ENCODE peak calls at places on chromosome 4, in six cellular contexts. Y, E, I, M, R and P are unnamed samples. For H3K4me1, the result is how much of the 10 kb centered on the place peaks cover.

GRCh38 chr4:169185133-169185956 is 85.4 kb downstream of the SH3RF1 start:
- ATAC-seq in Y (no peak), E (no peak), I (no peak), M (no peak), R (peak), P (no peak)

GRCh38 chr4:186669159-186669720 is 54.4 kb downstream of the FAT1 start:
- ATAC-seq in Y (peak), E (no peak), I (peak), M (no peak), R (no peak), P (peak)

GRCh38 chr4:13601060-13601459 is 26.5 kb downstream of the BOD1L1 start:
- ATAC-seq in Y (no peak), E (no peak), I (no peak), M (peak), R (no peak), P (no peak)

GRCh38 chr4:5962416-5962815 is 55.8 kb downstream of the C4orf50 start:
- ATAC-seq in Y (no peak), E (no peak), I (no peak), M (no peak), R (no peak), P (no peak)

GRCh38 chr4:53541577-53542206 is 49.6 kb downstream of the LNX1 start:
- ATAC-seq in Y (no peak), E (no peak), I (no peak), M (peak), R (no peak), P (peak)

GRCh38 chr4:184816962-184817361 is 8.8 kb downstream of the ACSL1 start:
- ATAC-seq in Y (no peak), E (no peak), I (no peak), M (peak), R (no peak), P (no peak)

GRCh38 chr4:131098976-131099375 is 2003.0 kb downstream of the C4orf33 start:
- ATAC-seq in Y (no peak), E (no peak), I (no peak), M (no peak), R (no peak), P (no peak)

GRCh38 chr4:23373269-23373668 is 516.6 kb downstream of the PPARGC1A start:
- ATAC-seq in Y (no peak), E (no peak), I (peak), M (no peak), R (peak), P (no peak)

GRCh38 chr4:150389896-150390530 is 191.9 kb upstream of the MAB21L2 start:
- ATAC-seq in Y (no peak), E (no peak), I (peak), M (no peak), R (no peak), P (no peak)

GRCh38 chr4:24067781-24068193 is 177.9 kb upstream of the PPARGC1A start:
- ATAC-seq in Y (no peak), E (no peak), I (no peak), M (no peak), R (no peak), P (no peak)

GRCh38 chr4:101201421-101201820 is 145.9 kb downstream of the PPP3CA start:
- ATAC-seq in Y (no peak), E (peak), I (no peak), M (no peak), R (no peak), P (no peak)

GRCh38 chr4:103091601-103092223 is 7.9 kb downstream of the BDH2 start:
- ATAC-seq in Y (peak), E (peak), I (peak), M (peak), R (no peak), P (no peak)

GRCh38 chr4:182427530-182427929 is 184.3 kb downstream of the TENM3 start:
- ATAC-seq in Y (no peak), E (no peak), I (no peak), M (no peak), R (no peak), P (no peak)

GRCh38 chr4:13721894-13722293 is 94.4 kb upstream of the BOD1L1 start:
- ATAC-seq in Y (no peak), E (no peak), I (no peak), M (no peak), R (no peak), P (no peak)

GRCh38 chr4:76634239-76634638 is 199.2 kb downstream of the SHROOM3 start:
- ATAC-seq in Y (no peak), E (peak), I (no peak), M (no peak), R (no peak), P (peak)

GRCh38 chr4:80767944-80768343 is 262.6 kb upstream of the BMP3 start:
- ATAC-seq in Y (no peak), E (no peak), I (no peak), M (no peak), R (no peak), P (no peak)

GRCh38 chr4:107391630-107392028 is 328.4 kb downstream of the PAPSS1 start:
- ATAC-seq in Y (no peak), E (no peak), I (no peak), M (no peak), R (no peak), P (no peak)

GRCh38 chr4:31984872-31985271 is 1264.7 kb downstream of the PCDH7 start:
- ATAC-seq in Y (no peak), E (no peak), I (no peak), M (no peak), R (no peak), P (no peak)

GRCh38 chr4:151865327-151865726 is 104.5 kb upstream of the GATB start:
- ATAC-seq in Y (no peak), E (no peak), I (no peak), M (peak), R (peak), P (peak)

GRCh38 chr4:31983677-31984076 is 1263.5 kb downstream of the PCDH7 start:
- ATAC-seq in Y (no peak), E (no peak), I (no peak), M (no peak), R (no peak), P (no peak)

GRCh38 chr4:140935259-140935658 is 179.1 kb upstream of the TBC1D9 start:
- ATAC-seq in Y (no peak), E (no peak), I (no peak), M (no peak), R (no peak), P (peak)

GRCh38 chr4:151659631-151660030 is 101.2 kb downstream of the GATB start:
- ATAC-seq in Y (no peak), E (no peak), I (no peak), M (no peak), R (no peak), P (peak)

GRCh38 chr4:57093816-57094481 is 16.2 kb downstream of the IGFBP7 start:
- ATAC-seq in Y (no peak), E (no peak), I (no peak), M (no peak), R (peak), P (peak)

GRCh38 chr4:27066591-27066990 is 205.9 kb downstream of the STIM2 start:
- ATAC-seq in Y (no peak), E (no peak), I (no peak), M (no peak), R (peak), P (peak)

GRCh38 chr4:687975-688694 is 816 bp downstream of the SLC49A3 start:
- ATAC-seq in Y (no peak), E (peak), I (no peak), M (no peak), R (peak), P (no peak)

DNA sequence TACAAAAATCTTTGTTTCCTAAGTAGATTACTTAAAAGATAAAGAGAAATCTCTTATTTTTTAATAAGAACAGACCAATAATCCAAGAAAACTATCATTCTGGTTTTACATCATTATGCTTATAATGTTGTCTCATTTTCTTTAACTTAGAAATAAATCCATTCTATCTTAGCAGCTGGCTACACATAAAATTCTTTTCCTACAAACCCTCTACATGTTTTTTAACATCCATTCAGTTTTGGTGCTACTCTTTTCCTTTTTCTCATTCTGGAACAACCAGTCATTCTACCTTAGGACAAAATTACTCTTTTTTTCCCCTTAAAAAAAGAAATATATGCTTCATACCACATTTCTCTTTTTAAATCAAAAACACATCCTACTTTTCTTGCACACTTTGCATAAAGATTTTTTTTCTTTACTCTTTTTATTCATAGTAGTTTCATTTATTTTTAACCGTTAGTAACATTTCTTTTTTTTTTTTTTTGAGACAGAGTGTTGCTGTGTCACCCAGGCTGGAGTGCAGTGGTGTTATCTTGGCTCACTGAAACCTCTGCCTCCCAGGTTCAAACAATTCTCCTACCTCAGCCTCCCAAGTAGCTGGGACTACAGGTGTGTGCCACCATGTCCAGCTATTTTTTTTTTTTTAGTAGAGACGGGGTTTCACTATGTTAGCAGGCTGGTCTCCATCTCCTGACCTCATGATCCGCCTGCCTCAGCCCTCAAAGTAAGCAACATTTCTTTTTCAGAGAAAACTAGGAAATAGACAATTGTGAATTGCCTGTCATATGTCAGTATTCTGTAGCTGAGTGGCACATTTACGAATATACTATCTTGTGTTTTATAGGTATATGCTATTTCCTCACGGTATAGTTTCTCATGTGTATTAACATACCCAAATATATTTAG is 562.8 kb downstream of the ADGRL3 start:
- ATAC-seq in Y (no peak), E (no peak), I (no peak), M (no peak), R (no peak), P (no peak)
- TF ChIP-seq POLR2A in Y (no peak), E (no peak), I (no peak), M (no peak), R (no peak), P (no peak)

GRCh38 chr4:118995693-118996391 is 107.2 kb downstream of the SYNPO2 start:
- ATAC-seq in Y (no peak), E (no peak), I (no peak), M (no peak), R (no peak), P (no peak)

GRCh38 chr4:118992149-118992548 is 103.5 kb downstream of the SYNPO2 start:
- ATAC-seq in Y (no peak), E (no peak), I (no peak), M (no peak), R (no peak), P (no peak)

GRCh38 chr4:118993329-118993728 is 104.7 kb downstream of the SYNPO2 start:
- ATAC-seq in Y (no peak), E (no peak), I (no peak), M (no peak), R (peak), P (no peak)

GRCh38 chr4:118991686-118992085 is 103.0 kb downstream of the SYNPO2 start:
- ATAC-seq in Y (no peak), E (no peak), I (no peak), M (peak), R (no peak), P (no peak)

GRCh38 chr4:118994030-118994429 is 105.4 kb downstream of the SYNPO2 start:
- ATAC-seq in Y (no peak), E (no peak), I (no peak), M (no peak), R (no peak), P (peak)
- TF ChIP-seq POLR2AphosphoS5 in Y (no peak), E (no peak), I (no peak), M (no peak), R (no peak), P (peak)

GRCh38 chr4:2867758-2868491 is 24.3 kb downstream of the ADD1 start:
- ATAC-seq in Y (peak), E (no peak), I (peak), M (no peak), R (peak), P (peak)
- H3K4me1 ChIP-seq in Y (half or more), E (under half), I (under half), M (under half), R (half or more), P (under half)

GRCh38 chr4:37601527-37601926 is 84.6 kb downstream of the RELL1 start:
- ATAC-seq in Y (no peak), E (no peak), I (no peak), M (no peak), R (no peak), P (no peak)

GRCh38 chr4:37603711-37604110 is 82.5 kb downstream of the RELL1 start:
- ATAC-seq in Y (no peak), E (no peak), I (no peak), M (no peak), R (no peak), P (no peak)

GRCh38 chr4:37602454-37603069 is 83.6 kb downstream of the RELL1 start:
- ATAC-seq in Y (no peak), E (peak), I (no peak), M (no peak), R (peak), P (no peak)

GRCh38 chr4:37604464-37604863 is 81.7 kb downstream of the RELL1 start:
- ATAC-seq in Y (no peak), E (no peak), I (no peak), M (no peak), R (no peak), P (no peak)

GRCh38 chr4:37603070-37603468 is 83.1 kb downstream of the RELL1 start:
- ATAC-seq in Y (peak), E (peak), I (peak), M (peak), R (peak), P (peak)
- TF ChIP-seq POLR2A in Y (no peak), E (no peak), I (no peak), M (no peak), R (no peak), P (no peak)

GRCh38 chr4:7575426-7575825 is 140.7 kb upstream of the PSAPL1 start:
- ATAC-seq in Y (no peak), E (no peak), I (no peak), M (no peak), R (no peak), P (no peak)
- TF ChIP-seq POLR2AphosphoS5 in Y (no peak), E (no peak), I (no peak), M (no peak), R (no peak), P (no peak)

GRCh38 chr4:118284169-118284568 is 68.6 kb downstream of the PRSS12 start:
- ATAC-seq in Y (peak), E (no peak), I (peak), M (peak), R (no peak), P (no peak)
- H3K4me1 ChIP-seq in Y (under half), E (under half), I (under half), M (under half), R (under half), P (under half)

DNA sequence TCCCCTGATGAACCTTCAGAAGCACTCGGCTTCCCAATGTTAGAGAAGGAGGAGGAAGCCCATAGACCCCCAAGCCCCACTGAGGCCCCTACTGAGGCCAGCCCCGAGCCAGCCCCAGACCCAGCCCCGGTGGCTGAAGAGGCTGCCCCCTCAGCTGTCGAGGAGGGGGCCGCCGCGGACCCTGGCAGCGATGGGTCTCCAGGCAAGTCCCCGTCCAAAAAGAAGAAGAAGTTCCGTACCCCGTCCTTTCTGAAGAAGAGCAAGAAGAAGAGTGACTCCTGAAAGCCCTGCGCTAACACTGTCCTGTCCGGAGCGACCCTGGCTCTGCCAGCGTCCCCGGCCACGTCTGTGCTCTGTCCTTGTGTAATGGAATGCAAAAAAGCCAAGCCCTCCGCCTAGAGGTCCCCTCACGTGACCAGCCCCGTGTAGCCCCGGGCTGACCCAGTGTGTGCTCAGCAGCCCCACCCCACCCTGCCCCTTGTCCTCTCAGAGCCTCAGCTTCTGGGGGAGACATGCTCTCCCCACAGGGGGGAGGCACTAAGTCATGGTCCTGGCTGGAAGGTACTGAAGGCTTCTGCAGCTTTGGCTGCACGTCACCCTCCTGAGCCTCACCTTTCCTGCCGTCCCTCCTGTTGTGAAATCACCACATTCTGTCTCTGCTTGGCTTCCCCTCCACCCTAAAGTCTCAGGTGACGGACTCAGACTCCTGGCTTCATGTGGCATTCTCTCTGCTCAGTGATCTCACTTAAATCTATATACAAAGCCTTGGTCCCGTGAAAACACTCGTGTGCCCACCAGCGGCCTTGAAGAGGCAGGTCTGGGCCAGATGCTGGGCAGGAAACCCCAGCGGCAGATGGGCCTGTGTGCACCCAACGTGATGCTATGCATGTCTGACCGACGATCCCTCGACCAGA is 34.7 kb downstream of the NOP14 start:
- ATAC-seq in Y (no peak), E (no peak), I (no peak), M (no peak), R (no peak), P (no peak)
- TF ChIP-seq POLR2A in Y (no peak), E (no peak), I (no peak), M (no peak), R (no peak), P (no peak)

GRCh38 chr4:54784188-54784671 is 126.5 kb downstream of the KIT start:
- ATAC-seq in Y (no peak), E (no peak), I (peak), M (no peak), R (peak), P (peak)

GRCh38 chr4:54783402-54784110 is 125.8 kb downstream of the KIT start:
- ATAC-seq in Y (peak), E (no peak), I (no peak), M (no peak), R (peak), P (peak)

GRCh38 chr4:54779797-54780196 is 122.0 kb downstream of the KIT start:
- ATAC-seq in Y (no peak), E (no peak), I (no peak), M (no peak), R (no peak), P (no peak)

DNA sequence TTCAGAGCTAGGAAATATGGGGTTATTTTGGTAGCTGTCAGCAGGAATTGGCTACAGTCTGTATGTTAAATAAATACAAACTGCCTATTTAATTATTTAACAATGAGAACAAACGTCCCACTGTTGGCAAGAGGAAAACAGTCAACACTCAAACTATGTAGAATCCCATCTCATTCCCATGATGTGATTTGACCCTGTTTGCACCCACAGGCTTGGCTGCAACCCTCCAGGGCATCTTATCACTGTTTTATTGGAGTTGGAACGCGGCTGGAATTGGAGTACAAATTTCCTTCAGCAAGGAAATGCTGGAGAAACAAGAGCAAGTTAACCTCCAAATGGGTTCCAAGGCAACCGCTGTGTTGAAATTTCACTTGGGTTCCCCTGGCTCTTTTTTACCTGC is 124.0 kb downstream of the KIT start:
- ATAC-seq in Y (no peak), E (no peak), I (no peak), M (no peak), R (no peak), P (no peak)
- TF ChIP-seq POLR2AphosphoS5 in Y (no peak), E (no peak), I (no peak), M (no peak), R (no peak), P (no peak)

GRCh38 chr4:153570228-153570973 is 104.2 kb downstream of the TMEM131L start:
- ATAC-seq in Y (peak), E (no peak), I (no peak), M (peak), R (no peak), P (no peak)
- H3K4me1 ChIP-seq in Y (half or more), E (under half), I (under half), M (half or more), R (under half), P (half or more)